ENCODE peak calls at places on chromosomes 5 and 9, in eight cellular contexts. Z, P, U, G, R, L, N and M are unnamed samples.

GRCh38 chr9:113851860-113852259 is 24.2 kb upstream of the ZNF618 start:
- DNase-seq in P (no peak), U (no peak), L (no peak), G (no peak), Z (no peak), R (no peak), N (no peak), M (no peak)

GRCh38 chr9:112544477-112544876 is 57.9 kb downstream of the KIAA1958 start:
- DNase-seq in L (no peak), U (peak; percentile 22), G (no peak), P (no peak), N (no peak), Z (no peak), R (peak; percentile 35), M (no peak)

GRCh38 chr9:111037744-111038335 is 430 bp downstream of the LPAR1 start:
- DNase-seq in L (no peak), U (peak; percentile 52), R (peak; percentile 71), Z (peak; percentile 57), G (peak; percentile 42), N (no peak), P (peak; percentile 47), M (peak; percentile 82)

GRCh38 chr5:59604111-59604510 is 289.4 kb downstream of the PDE4D start:
- DNase-seq in P (no peak), R (no peak), N (no peak), L (no peak), G (no peak), U (no peak), Z (no peak), M (no peak)

GRCh38 chr5:147751156-147751830 is 31.2 kb downstream of the JAKMIP2 start:
- DNase-seq in Z (no peak), L (no peak), G (no peak), P (peak; percentile 20), U (no peak), R (no peak), N (no peak), M (no peak)

GRCh38 chr5:592158-592557 is 20.0 kb upstream of the CEP72 start:
- DNase-seq in Z (no peak), G (no peak), P (no peak), L (no peak), U (no peak), N (no peak), R (no peak), M (peak; percentile 32)

GRCh38 chr9:72315510-72316287 is 49.3 kb downstream of the ZFAND5 start:
- DNase-seq in G (peak; percentile 34), P (no peak), R (peak; percentile 74), N (peak; percentile 22), L (peak; percentile 34), Z (peak; percentile 54), U (peak; percentile 9), M (no peak)

GRCh38 chr9:95028855-95029219 is 288.7 kb downstream of the FANCC start:
- DNase-seq in P (no peak), U (no peak), N (no peak), G (no peak), L (peak; percentile 18), R (no peak), Z (no peak), M (no peak)

GRCh38 chr5:152674403-152674802 is 269.3 kb upstream of the NMUR2 start:
- DNase-seq in Z (no peak), L (no peak), N (no peak), R (no peak), P (no peak), U (no peak), G (no peak), M (no peak)

GRCh38 chr5:68331202-68332108 is 115.9 kb downstream of the PIK3R1 start:
- DNase-seq in G (no peak), R (peak; percentile 56), N (no peak), U (peak; percentile 69), L (no peak), P (no peak), Z (peak; percentile 54), M (no peak)

GRCh38 chr5:64074533-64074932 is 91.1 kb upstream of the RNF180 start:
- DNase-seq in U (peak; percentile 28), R (peak; percentile 54), P (no peak), N (no peak), L (peak; percentile 40), G (no peak), Z (peak; percentile 42), M (no peak)

GRCh38 chr5:16909464-16909863 is 26.6 kb downstream of the MYO10 start:
- DNase-seq in G (no peak), R (no peak), U (no peak), L (no peak), P (no peak), N (no peak), Z (peak; percentile 48), M (no peak)

GRCh38 chr5:102794047-102794446 is 38.9 kb downstream of the PAM start:
- DNase-seq in L (no peak), U (no peak), R (no peak), G (no peak), Z (no peak), N (no peak), P (no peak), M (no peak)

GRCh38 chr9:35510745-35511428 is 21.0 kb downstream of the RUSC2 start:
- DNase-seq in P (no peak), U (peak; percentile 98), G (peak; percentile 71), L (no peak), Z (peak; percentile 99), N (peak; percentile 42), R (peak; percentile 93), M (peak; percentile 79)

GRCh38 chr9:93670208-93671029 is 94.0 kb downstream of the PHF2 start:
- DNase-seq in U (peak; percentile 64), L (no peak), Z (peak; percentile 63), R (peak; percentile 79), P (no peak), G (peak; percentile 3), N (peak; percentile 43), M (no peak)

GRCh38 chr9:90881648-90882047 is 80.0 kb downstream of the SYK start:
- DNase-seq in R (peak; percentile 15), L (no peak), P (no peak), U (no peak), N (no peak), G (no peak), Z (no peak), M (no peak)

GRCh38 chr9:134046894-134047681 is 20.7 kb downstream of the BRD3 start:
- DNase-seq in R (no peak), N (no peak), L (peak; percentile 53), U (no peak), G (peak; percentile 19), Z (no peak), P (no peak), M (no peak)

GRCh38 chr5:31809037-31809910 is 170.3 kb downstream of the PDZD2 start:
- DNase-seq in P (peak; percentile 75), R (peak; percentile 84), U (peak; percentile 64), Z (peak; percentile 85), L (peak; percentile 20), N (no peak), G (peak; percentile 59), M (peak; percentile 74)

GRCh38 chr5:11853140-11853539 is 51.1 kb downstream of the CTNND2 start:
- DNase-seq in N (no peak), Z (no peak), R (no peak), U (no peak), G (no peak), P (no peak), L (no peak), M (no peak)

GRCh38 chr5:1737790-1738405 is 61.7 kb downstream of the MRPL36 start:
- DNase-seq in R (peak; percentile 41), G (no peak), P (no peak), Z (peak; percentile 33), U (peak; percentile 37), N (no peak), L (no peak), M (peak; percentile 30)

GRCh38 chr9:71355884-71356283 is 234.5 kb upstream of the TRPM3 start:
- DNase-seq in L (peak; percentile 58), G (no peak), P (no peak), U (no peak), Z (no peak), R (no peak), N (no peak), M (no peak)

GRCh38 chr9:79120533-79121315 is 451.0 kb upstream of the TLE4 start:
- DNase-seq in L (peak; percentile 89), Z (no peak), P (no peak), U (no peak), R (no peak), G (no peak), N (no peak), M (no peak)

GRCh38 chr9:106796771-106797170 is 66.2 kb upstream of the ZNF462 start:
- DNase-seq in G (no peak), P (no peak), U (peak; percentile 40), L (no peak), Z (no peak), R (peak; percentile 4), N (no peak), M (no peak)

GRCh38 chr5:133944263-133945230 is 23.9 kb downstream of the C5orf15 start:
- DNase-seq in Z (peak; percentile 67), R (peak; percentile 72), U (peak; percentile 56), G (no peak), P (peak; percentile 46), N (no peak), L (peak; percentile 83), M (peak; percentile 69)

GRCh38 chr5:169218862-169219261 is 82.1 kb downstream of the SLIT3 start:
- DNase-seq in P (no peak), L (no peak), U (no peak), R (no peak), G (no peak), N (peak; percentile 5), Z (no peak), M (peak; percentile 87)

GRCh38 chr5:93930098-93930497 is 188.7 kb upstream of the POU5F2 start:
- DNase-seq in P (no peak), Z (no peak), G (no peak), U (no peak), R (no peak), L (no peak), N (no peak), M (no peak)

GRCh38 chr9:33230756-33231691 is 8.9 kb upstream of the SPINK4 start:
- DNase-seq in R (no peak), L (no peak), N (no peak), Z (no peak), U (no peak), G (no peak), P (no peak), M (no peak)

GRCh38 chr5:126674145-126674544 is 73.4 kb downstream of the PHAX start:
- DNase-seq in P (no peak), G (no peak), U (no peak), N (no peak), Z (no peak), L (no peak), R (no peak), M (no peak)

GRCh38 chr9:128419061-128419925 is 1.4 kb upstream of the CERCAM start:
- DNase-seq in G (no peak), U (peak; percentile 39), Z (peak; percentile 63), L (peak; percentile 60), R (peak; percentile 67), P (peak; percentile 38), N (no peak), M (no peak)

GRCh38 chr5:138966236-138966985 is 91.3 kb upstream of the LRRTM2 start:
- DNase-seq in P (no peak), G (no peak), L (no peak), N (no peak), Z (no peak), R (peak; percentile 56), U (no peak), M (peak; percentile 17)

GRCh38 chr5:65163698-65164097 is 318.0 kb downstream of the ADAMTS6 start:
- DNase-seq in N (no peak), L (no peak), U (peak; percentile 84), Z (no peak), R (peak; percentile 58), P (no peak), G (no peak), M (no peak)

GRCh38 chr5:169020102-169020501 is 280.8 kb downstream of the SLIT3 start:
- DNase-seq in L (no peak), U (peak; percentile 13), N (no peak), R (peak; percentile 32), G (no peak), P (no peak), Z (peak; percentile 55), M (peak; percentile 16)

GRCh38 chr5:36150676-36151433 is 832 bp downstream of the LMBRD2 start:
- DNase-seq in N (peak; percentile 29), G (peak; percentile 26), R (peak; percentile 83), U (peak; percentile 62), L (peak; percentile 67), P (peak; percentile 12), Z (peak; percentile 47), M (peak; percentile 68)

GRCh38 chr5:56974241-56974640 is 22.3 kb upstream of the MIER3 start:
- DNase-seq in G (no peak), P (no peak), Z (no peak), L (no peak), U (no peak), R (no peak), N (no peak), M (no peak)